ENCODE peak calls at places on chromosome 17, in seven cellular contexts. E is BE2C, U is heart left ventricle, Q is A549, H is WTC11, P is tibial artery, R is fibroblast of the aortic adventitia. K is an unnamed sample.
A peak's percentile ranks its signal among the peaks of the same experiment; 100 is the strongest.

GRCh38 chr17:18247613-18248001 is 10.9 kb downstream of the FLII start:
- DNase-seq in R (peak; percentile 39), U (no peak), H (no peak), P (no peak), E (no peak), Q (no peak), K (no peak)

GRCh38 chr17:38800237-38800760 is 943 bp upstream of the PIP4K2B start:
- DNase-seq in H (no peak), U (no peak), E (no peak), R (no peak), Q (no peak), P (no peak), K (no peak)

GRCh38 chr17:72677714-72678390 is 414.6 kb downstream of the SLC39A11 start:
- DNase-seq in P (no peak), U (no peak), R (no peak), E (no peak), H (no peak), Q (no peak), K (no peak)

GRCh38 chr17:71922439-71922838 is 198.4 kb upstream of the SOX9 start:
- DNase-seq in E (no peak), P (no peak), H (no peak), Q (no peak), R (no peak), U (no peak), K (no peak)

GRCh38 chr17:77311371-77311981 is 170.7 kb downstream of the SEC14L1 start:
- DNase-seq in H (no peak), E (no peak), R (no peak), P (peak; percentile 18), Q (no peak), U (peak; percentile 31), K (no peak)

GRCh38 chr17:45021607-45022287 is 29.7 kb downstream of the DCAKD start:
- DNase-seq in E (peak; percentile 87), Q (peak; percentile 93), U (peak; percentile 87), H (peak; percentile 72), R (peak; percentile 51), P (peak; percentile 54), K (peak; percentile 80)

GRCh38 chr17:67323445-67323844 is 42.9 kb downstream of the PSMD12 start:
- DNase-seq in R (no peak), H (no peak), U (no peak), Q (no peak), E (no peak), P (no peak), K (no peak)

GRCh38 chr17:27446569-27447301 is 9.5 kb upstream of the KSR1 start:
- DNase-seq in R (peak; percentile 99), Q (no peak), U (no peak), E (peak; percentile 62), P (no peak), H (no peak), K (no peak)

GRCh38 chr17:76805319-76805718 is 62.9 kb upstream of the MGAT5B start:
- DNase-seq in R (peak; percentile 69), H (no peak), E (no peak), P (no peak), U (no peak), Q (no peak), K (no peak)

GRCh38 chr17:77320046-77320445 is 179.3 kb downstream of the SEC14L1 start:
- DNase-seq in P (peak; percentile 63), E (no peak), H (peak; percentile 6), Q (no peak), U (peak; percentile 65), R (peak; percentile 85), K (no peak)

GRCh38 chr17:49872776-49873377 is 25.0 kb upstream of the TAC4 start:
- DNase-seq in R (no peak), E (no peak), Q (no peak), P (no peak), U (no peak), H (no peak), K (no peak)

GRCh38 chr17:49180303-49180702 is 30.1 kb downstream of the GNGT2 start:
- DNase-seq in P (peak; percentile 72), Q (peak; percentile 79), E (peak; percentile 72), U (peak; percentile 74), R (peak; percentile 69), H (peak; percentile 80), K (peak; percentile 72)

GRCh38 chr17:76906463-76906862 is 38.3 kb downstream of the MGAT5B start:
- DNase-seq in H (no peak), P (no peak), Q (no peak), E (no peak), U (no peak), R (no peak), K (no peak)

GRCh38 chr17:27776882-27777624 is 23.3 kb downstream of the NOS2 start:
- DNase-seq in H (no peak), U (no peak), Q (no peak), R (no peak), P (no peak), E (no peak), K (no peak)

GRCh38 chr17:50778988-50779387 is 11.7 kb upstream of the ANKRD40CL start:
- DNase-seq in H (no peak), R (no peak), E (no peak), P (no peak), Q (no peak), U (no peak), K (no peak)

GRCh38 chr17:51107666-51108227 is 12.9 kb downstream of the SPAG9 start:
- DNase-seq in P (no peak), Q (no peak), R (no peak), U (no peak), H (no peak), E (no peak), K (no peak)

GRCh38 chr17:4023220-4023619 is 59.0 kb upstream of the ATP2A3 start:
- DNase-seq in H (no peak), Q (no peak), U (no peak), P (no peak), E (no peak), R (no peak), K (no peak)

GRCh38 chr17:41667280-41668008 is 21.2 kb upstream of the EIF1 start:
- DNase-seq in H (no peak), Q (no peak), U (peak; percentile 63), R (no peak), E (no peak), P (no peak), K (no peak)

GRCh38 chr17:51640108-51640622 is 379.8 kb downstream of the UTP18 start:
- DNase-seq in P (no peak), U (no peak), E (peak; percentile 22), H (peak; percentile 42), Q (peak; percentile 84), R (no peak), K (no peak)

GRCh38 chr17:47961406-47961805 is 3.7 kb upstream of the PRR15L start:
- DNase-seq in H (no peak), Q (no peak), R (no peak), P (no peak), E (no peak), U (no peak), K (no peak)

GRCh38 chr17:17381438-17382059 is 78.4 kb downstream of the NT5M start:
- DNase-seq in P (no peak), H (no peak), E (no peak), R (no peak), U (no peak), Q (no peak), K (no peak)

GRCh38 chr17:64081802-64082799 is 47.8 kb downstream of the ERN1 start:
- DNase-seq in P (no peak), H (no peak), E (peak; percentile 64), Q (peak; percentile 79), R (peak; percentile 85), U (no peak), K (no peak)
- TF ChIP-seq CTCF in P (no peak), H (no peak), E (peak; percentile 41), Q (no peak), R (no peak), U (no peak), K (no peak)

GRCh38 chr17:43982171-43982570 is 22.3 kb upstream of the NAGS start:
- DNase-seq in Q (no peak), R (no peak), P (no peak), U (no peak), E (no peak), H (no peak), K (no peak)

GRCh38 chr17:43983196-43983514 is 21.3 kb upstream of the NAGS start:
- DNase-seq in R (no peak), H (no peak), U (no peak), P (no peak), Q (no peak), E (no peak), K (no peak)

GRCh38 chr17:43986225-43986981 is 18.0 kb upstream of the NAGS start:
- DNase-seq in R (no peak), H (no peak), E (no peak), P (no peak), U (no peak), Q (no peak), K (no peak)

GRCh38 chr17:43984521-43984920 is 19.9 kb upstream of the NAGS start:
- DNase-seq in R (no peak), P (no peak), U (no peak), H (peak; percentile 27), E (no peak), Q (no peak), K (no peak)

GRCh38 chr17:43983515-43984411 is 20.7 kb upstream of the NAGS start:
- DNase-seq in R (no peak), U (peak; percentile 63), Q (no peak), P (no peak), H (peak; percentile 65), E (peak; percentile 43), K (peak; percentile 75)
- TF ChIP-seq CTCF in R (no peak), U (no peak), Q (peak; percentile 53), P (no peak), H (peak; percentile 41), E (peak; percentile 61), K (peak; percentile 23)

GRCh38 chr17:80924111-80924806 is 67.4 kb upstream of the CHMP6 start:
- DNase-seq in E (no peak), P (no peak), H (no peak), U (no peak), Q (no peak), R (no peak), K (no peak)

GRCh38 chr17:80924807-80925610 is 66.6 kb upstream of the CHMP6 start:
- DNase-seq in P (no peak), E (no peak), U (peak; percentile 58), H (no peak), R (no peak), Q (no peak), K (no peak)

GRCh38 chr17:80925668-80926067 is 66.0 kb upstream of the CHMP6 start:
- DNase-seq in P (no peak), E (no peak), R (no peak), Q (no peak), H (no peak), U (no peak), K (no peak)

GRCh38 chr17:80927791-80928216 is 63.8 kb upstream of the CHMP6 start:
- DNase-seq in P (no peak), Q (no peak), H (no peak), R (no peak), E (no peak), U (no peak), K (no peak)

GRCh38 chr17:80926601-80927250 is 64.9 kb upstream of the CHMP6 start:
- DNase-seq in E (no peak), Q (no peak), U (no peak), H (no peak), R (no peak), P (no peak), K (no peak)
- TF ChIP-seq CTCF in E (peak; percentile 20), Q (no peak), U (no peak), H (no peak), R (no peak), P (no peak), K (no peak)

DNA sequence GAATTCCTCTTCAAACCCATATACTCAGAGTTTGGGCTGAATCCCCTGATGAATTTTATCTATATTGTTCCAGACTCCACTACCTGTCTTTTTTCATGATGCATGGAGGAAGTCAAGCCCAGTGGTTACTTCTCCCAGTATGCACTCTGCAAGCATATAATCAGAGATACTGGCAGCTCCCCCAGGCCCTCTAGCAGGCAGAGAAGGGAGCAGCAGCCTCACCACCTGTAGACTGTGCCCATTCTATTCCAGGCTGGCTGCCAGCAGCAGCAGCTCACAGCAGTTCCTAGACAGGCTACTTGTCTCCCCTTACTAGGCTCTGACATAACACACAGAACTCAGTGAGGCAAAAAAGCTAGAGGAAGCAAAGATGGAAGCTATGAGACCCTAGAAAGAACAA is 3.4 kb downstream of the MKS1 start:
- DNase-seq in H (no peak), P (no peak), Q (no peak), R (no peak), U (no peak), E (peak; percentile 50), K (no peak)
- TF ChIP-seq CTCF in H (no peak), P (no peak), Q (no peak), R (no peak), U (no peak), E (peak; percentile 39), K (no peak)

K was measured in nephron progenitor cell.